ENCODE peak calls at places on chromosome 20, in six cellular contexts. One of them, this sample, is unnamed.

GRCh38 chr20:64223526-64224067 is 32.0 kb upstream of the PCMTD2 start:
- DNase-seq in heart left ventricle: peak; percentile 74
- DNase-seq in CD8-positive, alpha-beta T cell: no peak
- DNase-seq in IMR-90: peak; percentile 46
- DNase-seq in ovary: peak; percentile 75
- DNase-seq in hepatocyte: peak; percentile 82
- DNase-seq in this sample: no peak

GRCh38 chr20:1087311-1087710 is 31.1 kb upstream of the PSMF1 start:
- DNase-seq in hepatocyte: no peak
- DNase-seq in heart left ventricle: no peak
- DNase-seq in ovary: no peak
- DNase-seq in CD8-positive, alpha-beta T cell: no peak
- DNase-seq in IMR-90: no peak
- DNase-seq in this sample: no peak

GRCh38 chr20:30599990-30600389 is 657.5 kb upstream of the DEFB115 start:
- DNase-seq in IMR-90: no peak
- DNase-seq in heart left ventricle: no peak
- DNase-seq in hepatocyte: no peak
- DNase-seq in CD8-positive, alpha-beta T cell: no peak
- DNase-seq in ovary: no peak
- DNase-seq in this sample: no peak

GRCh38 chr20:20525756-20526155 is 157.9 kb downstream of the INSM1 start:
- DNase-seq in IMR-90: no peak
- DNase-seq in ovary: no peak
- DNase-seq in CD8-positive, alpha-beta T cell: no peak
- DNase-seq in heart left ventricle: no peak
- DNase-seq in hepatocyte: no peak
- DNase-seq in this sample: no peak

GRCh38 chr20:63655249-63655648 is 2.0 kb upstream of the STMN3 start:
- DNase-seq in ovary: no peak
- DNase-seq in CD8-positive, alpha-beta T cell: no peak
- DNase-seq in hepatocyte: no peak
- DNase-seq in heart left ventricle: no peak
- DNase-seq in IMR-90: no peak
- DNase-seq in this sample: no peak

GRCh38 chr20:56788041-56788670 is 159.1 kb downstream of the TFAP2C start:
- DNase-seq in heart left ventricle: no peak
- DNase-seq in hepatocyte: peak; percentile 67
- DNase-seq in CD8-positive, alpha-beta T cell: no peak
- DNase-seq in ovary: no peak
- DNase-seq in IMR-90: peak; percentile 95
- DNase-seq in this sample: no peak

GRCh38 chr20:64188682-64189529 is 24.7 kb downstream of the MYT1 start:
- DNase-seq in ovary: no peak
- DNase-seq in hepatocyte: peak; percentile 95
- DNase-seq in IMR-90: peak; percentile 69
- DNase-seq in heart left ventricle: no peak
- DNase-seq in CD8-positive, alpha-beta T cell: no peak
- DNase-seq in this sample: no peak

GRCh38 chr20:4949833-4950178 is 51.5 kb downstream of the SLC23A2 start:
- DNase-seq in hepatocyte: peak; percentile 42
- DNase-seq in heart left ventricle: no peak
- DNase-seq in CD8-positive, alpha-beta T cell: no peak
- DNase-seq in IMR-90: peak; percentile 63
- DNase-seq in ovary: no peak
- DNase-seq in this sample: peak; percentile 3

GRCh38 chr20:56442381-56443365 is 25.8 kb upstream of the RTF2 start:
- DNase-seq in hepatocyte: no peak
- DNase-seq in IMR-90: peak; percentile 46
- DNase-seq in ovary: no peak
- DNase-seq in CD8-positive, alpha-beta T cell: no peak
- DNase-seq in heart left ventricle: no peak
- DNase-seq in this sample: no peak

GRCh38 chr20:64149809-64150560 is 14.3 kb upstream of the MYT1 start:
- DNase-seq in hepatocyte: no peak
- DNase-seq in ovary: no peak
- DNase-seq in IMR-90: no peak
- DNase-seq in heart left ventricle: no peak
- DNase-seq in CD8-positive, alpha-beta T cell: no peak
- DNase-seq in this sample: no peak

GRCh38 chr20:58992911-58993310 is 11.9 kb downstream of the NELFCD start:
- DNase-seq in hepatocyte: no peak
- DNase-seq in ovary: no peak
- DNase-seq in IMR-90: no peak
- DNase-seq in heart left ventricle: no peak
- DNase-seq in CD8-positive, alpha-beta T cell: no peak
- DNase-seq in this sample: no peak

GRCh38 chr20:4465855-4466545 is 255.7 kb upstream of the PRND start:
- DNase-seq in CD8-positive, alpha-beta T cell: no peak
- DNase-seq in hepatocyte: no peak
- DNase-seq in IMR-90: peak; percentile 20
- DNase-seq in ovary: no peak
- DNase-seq in heart left ventricle: no peak
- DNase-seq in this sample: no peak

GRCh38 chr20:18397090-18397489 is 69.7 kb downstream of the DZANK1 start:
- DNase-seq in IMR-90: no peak
- DNase-seq in hepatocyte: no peak
- DNase-seq in heart left ventricle: no peak
- DNase-seq in CD8-positive, alpha-beta T cell: no peak
- DNase-seq in ovary: no peak
- DNase-seq in this sample: no peak

GRCh38 chr20:13017883-13018535 is 9.2 kb downstream of the SPTLC3 start:
- DNase-seq in IMR-90: no peak
- DNase-seq in hepatocyte: no peak
- DNase-seq in heart left ventricle: no peak
- DNase-seq in CD8-positive, alpha-beta T cell: no peak
- DNase-seq in ovary: no peak
- DNase-seq in this sample: no peak

GRCh38 chr20:14264869-14265268 is 72.5 kb downstream of the FLRT3 start:
- DNase-seq in IMR-90: peak; percentile 37
- DNase-seq in ovary: no peak
- DNase-seq in hepatocyte: peak; percentile 21
- DNase-seq in heart left ventricle: no peak
- DNase-seq in CD8-positive, alpha-beta T cell: no peak
- DNase-seq in this sample: no peak

GRCh38 chr20:610130-611046 is at the start of gene TCF15:
- DNase-seq in IMR-90: no peak
- DNase-seq in heart left ventricle: peak; percentile 80
- DNase-seq in hepatocyte: peak; percentile 23
- DNase-seq in ovary: peak; percentile 28
- DNase-seq in CD8-positive, alpha-beta T cell: no peak
- DNase-seq in this sample: no peak

GRCh38 chr20:45407783-45408645 is at the start of gene DBNDD2:
- DNase-seq in IMR-90: no peak
- DNase-seq in ovary: no peak
- DNase-seq in heart left ventricle: peak; percentile 78
- DNase-seq in CD8-positive, alpha-beta T cell: no peak
- DNase-seq in hepatocyte: no peak
- DNase-seq in this sample: peak; percentile 11

GRCh38 chr20:37294262-37294981 is 5.0 kb downstream of the MANBAL start:
- DNase-seq in IMR-90: peak; percentile 77
- DNase-seq in heart left ventricle: no peak
- DNase-seq in hepatocyte: no peak
- DNase-seq in ovary: no peak
- DNase-seq in CD8-positive, alpha-beta T cell: no peak
- DNase-seq in this sample: no peak

GRCh38 chr20:46190796-46191540 is 72.9 kb downstream of the CD40 start:
- DNase-seq in CD8-positive, alpha-beta T cell: no peak
- DNase-seq in heart left ventricle: no peak
- DNase-seq in ovary: no peak
- DNase-seq in hepatocyte: no peak
- DNase-seq in IMR-90: no peak
- DNase-seq in this sample: no peak

GRCh38 chr20:618980-619379 is 8.9 kb upstream of the TCF15 start:
- DNase-seq in IMR-90: no peak
- DNase-seq in ovary: no peak
- DNase-seq in heart left ventricle: no peak
- DNase-seq in hepatocyte: no peak
- DNase-seq in CD8-positive, alpha-beta T cell: no peak
- DNase-seq in this sample: no peak

GRCh38 chr20:6780414-6780813 is 12.9 kb downstream of the BMP2 start:
- DNase-seq in hepatocyte: no peak
- DNase-seq in ovary: no peak
- DNase-seq in CD8-positive, alpha-beta T cell: no peak
- DNase-seq in heart left ventricle: peak; percentile 27
- DNase-seq in IMR-90: no peak
- DNase-seq in this sample: no peak

GRCh38 chr20:58192567-58192966 is 35.9 kb downstream of the ANKRD60 start:
- DNase-seq in ovary: no peak
- DNase-seq in IMR-90: no peak
- DNase-seq in heart left ventricle: no peak
- DNase-seq in CD8-positive, alpha-beta T cell: peak; percentile 7
- DNase-seq in hepatocyte: no peak
- DNase-seq in this sample: no peak

GRCh38 chr20:63254237-63254535 is at the start of gene NKAIN4:
- DNase-seq in hepatocyte: no peak
- DNase-seq in IMR-90: no peak
- DNase-seq in heart left ventricle: no peak
- DNase-seq in CD8-positive, alpha-beta T cell: no peak
- DNase-seq in ovary: no peak
- DNase-seq in this sample: no peak

GRCh38 chr20:64131406-64131805 is 24.0 kb upstream of the NPBWR2 start:
- DNase-seq in CD8-positive, alpha-beta T cell: no peak
- DNase-seq in ovary: no peak
- DNase-seq in hepatocyte: no peak
- DNase-seq in IMR-90: no peak
- DNase-seq in heart left ventricle: no peak
- DNase-seq in this sample: no peak

GRCh38 chr20:59939879-59940128 is 301 bp downstream of the PPP1R3D start:
- DNase-seq in IMR-90: peak; percentile 4
- DNase-seq in CD8-positive, alpha-beta T cell: no peak
- DNase-seq in hepatocyte: no peak
- DNase-seq in heart left ventricle: peak; percentile 65
- DNase-seq in ovary: no peak
- DNase-seq in this sample: no peak

GRCh38 chr20:13777171-13777601 is 7.5 kb downstream of the ESF1 start:
- DNase-seq in CD8-positive, alpha-beta T cell: no peak
- DNase-seq in hepatocyte: no peak
- DNase-seq in IMR-90: peak; percentile 59
- DNase-seq in heart left ventricle: no peak
- DNase-seq in ovary: no peak
- DNase-seq in this sample: no peak

GRCh38 chr20:63453029-63453523 is 19.4 kb downstream of the KCNQ2 start:
- DNase-seq in CD8-positive, alpha-beta T cell: no peak
- DNase-seq in heart left ventricle: no peak
- DNase-seq in hepatocyte: no peak
- DNase-seq in ovary: no peak
- DNase-seq in IMR-90: no peak
- DNase-seq in this sample: no peak

GRCh38 chr20:43459022-43459942 is 1.6 kb downstream of the SRSF6 start:
- DNase-seq in hepatocyte: no peak
- DNase-seq in IMR-90: peak; percentile 20
- DNase-seq in CD8-positive, alpha-beta T cell: no peak
- DNase-seq in ovary: peak; percentile 55
- DNase-seq in heart left ventricle: no peak
- DNase-seq in this sample: no peak

GRCh38 chr20:433300-433975 is 25.3 kb downstream of the RBCK1 start:
- DNase-seq in CD8-positive, alpha-beta T cell: no peak
- DNase-seq in ovary: no peak
- DNase-seq in heart left ventricle: no peak
- DNase-seq in hepatocyte: no peak
- DNase-seq in IMR-90: no peak
- DNase-seq in this sample: peak; percentile 53

GRCh38 chr20:17650301-17650761 is 31.7 kb downstream of the RRBP1 start:
- DNase-seq in heart left ventricle: no peak
- DNase-seq in hepatocyte: no peak
- DNase-seq in IMR-90: no peak
- DNase-seq in CD8-positive, alpha-beta T cell: no peak
- DNase-seq in ovary: no peak
- DNase-seq in this sample: no peak

GRCh38 chr20:60255426-60255825 is 297.2 kb downstream of the CDH26 start:
- DNase-seq in IMR-90: no peak
- DNase-seq in hepatocyte: no peak
- DNase-seq in ovary: no peak
- DNase-seq in heart left ventricle: no peak
- DNase-seq in CD8-positive, alpha-beta T cell: no peak
- DNase-seq in this sample: no peak

DNA sequence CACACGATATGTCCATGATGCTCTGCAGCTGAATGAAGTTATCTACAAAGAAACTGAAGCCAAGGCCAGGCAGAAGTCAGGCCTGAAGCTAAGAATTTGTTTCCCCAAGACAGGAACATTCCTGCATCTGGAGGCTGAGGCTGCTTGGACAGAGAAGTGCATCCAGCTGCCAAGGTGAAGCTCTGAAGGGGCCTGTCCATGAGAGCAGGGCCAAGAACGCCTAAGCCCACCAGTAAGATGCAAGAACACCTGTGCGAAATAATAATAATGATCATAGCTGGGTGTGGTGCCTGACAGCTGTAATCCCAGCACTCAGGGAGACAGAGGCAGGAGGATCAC is 37.7 kb upstream of the B4GALT5 start:
- DNase-seq in hepatocyte: no peak
- DNase-seq in CD8-positive, alpha-beta T cell: no peak
- DNase-seq in heart left ventricle: no peak
- DNase-seq in IMR-90: no peak
- DNase-seq in ovary: no peak
- DNase-seq in this sample: no peak
- H3K4me1 ChIP-seq in hepatocyte: no peaks in the 10 kb centered on the region
- H3K4me1 ChIP-seq in CD8-positive, alpha-beta T cell: peaks cover 7% of the 10 kb centered on the region
- H3K4me1 ChIP-seq in heart left ventricle: peaks cover 30% of the 10 kb centered on the region
- H3K4me1 ChIP-seq in IMR-90: peaks cover 5% of the 10 kb centered on the region
- H3K4me1 ChIP-seq in ovary: peaks cover 7% of the 10 kb centered on the region
- H3K4me1 ChIP-seq in this sample: no peaks in the 10 kb centered on the region

GRCh38 chr20:38725959-38726848 is 1.9 kb downstream of the SLC32A1 start:
- DNase-seq in IMR-90: peak; percentile 11
- DNase-seq in ovary: no peak
- DNase-seq in hepatocyte: peak; percentile 48
- DNase-seq in CD8-positive, alpha-beta T cell: peak; percentile 21
- DNase-seq in heart left ventricle: no peak
- DNase-seq in this sample: peak; percentile 33
- H3K4me1 ChIP-seq in IMR-90: no peaks in the 10 kb centered on the region
- H3K4me1 ChIP-seq in ovary: peaks cover under 1% of the 10 kb centered on the region
- H3K4me1 ChIP-seq in hepatocyte: peaks cover 7% of the 10 kb centered on the region
- H3K4me1 ChIP-seq in CD8-positive, alpha-beta T cell: peaks cover 52% of the 10 kb centered on the region
- H3K4me1 ChIP-seq in heart left ventricle: peaks cover 26% of the 10 kb centered on the region
- H3K4me1 ChIP-seq in this sample: peaks cover 73% of the 10 kb centered on the region

DNA sequence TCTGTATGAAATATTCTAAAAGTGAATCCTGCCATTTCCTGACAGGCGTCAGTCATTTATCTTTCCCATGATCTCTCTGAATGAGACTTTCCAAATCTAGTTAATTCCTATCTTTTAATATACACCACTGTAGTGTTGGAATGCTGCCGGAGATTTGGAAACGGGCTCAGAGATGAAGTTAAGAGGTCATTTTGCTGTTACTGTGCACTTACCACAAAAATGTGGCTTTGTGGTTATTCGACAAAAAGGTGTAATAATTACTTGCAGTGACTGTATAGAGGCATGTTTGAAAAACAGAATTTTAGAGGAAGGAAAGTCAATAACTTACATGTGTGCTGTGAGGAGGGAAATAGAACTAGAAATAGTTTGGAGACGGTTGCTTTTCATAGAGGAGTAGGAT is 460.2 kb upstream of the BTBD3 start:
- DNase-seq in CD8-positive, alpha-beta T cell: no peak
- DNase-seq in IMR-90: no peak
- DNase-seq in heart left ventricle: no peak
- DNase-seq in ovary: no peak
- DNase-seq in hepatocyte: no peak
- DNase-seq in this sample: no peak
- H3K4me1 ChIP-seq in CD8-positive, alpha-beta T cell: no peaks in the 10 kb centered on the region
- H3K4me1 ChIP-seq in IMR-90: peaks cover 12% of the 10 kb centered on the region
- H3K4me1 ChIP-seq in heart left ventricle: no peaks in the 10 kb centered on the region
- H3K4me1 ChIP-seq in ovary: no peaks in the 10 kb centered on the region
- H3K4me1 ChIP-seq in hepatocyte: peaks cover 22% of the 10 kb centered on the region
- H3K4me1 ChIP-seq in this sample: no peaks in the 10 kb centered on the region

GRCh38 chr20:24353135-24353694 is 116.2 kb upstream of the SYNDIG1 start:
- DNase-seq in heart left ventricle: no peak
- DNase-seq in CD8-positive, alpha-beta T cell: no peak
- DNase-seq in ovary: no peak
- DNase-seq in IMR-90: no peak
- DNase-seq in hepatocyte: no peak
- DNase-seq in this sample: no peak
- H3K4me1 ChIP-seq in heart left ventricle: no peaks in the 10 kb centered on the region
- H3K4me1 ChIP-seq in CD8-positive, alpha-beta T cell: no peaks in the 10 kb centered on the region
- H3K4me1 ChIP-seq in ovary: peaks cover 4% of the 10 kb centered on the region
- H3K4me1 ChIP-seq in IMR-90: no peaks in the 10 kb centered on the region
- H3K4me1 ChIP-seq in hepatocyte: no peaks in the 10 kb centered on the region
- H3K4me1 ChIP-seq in this sample: no peaks in the 10 kb centered on the region